ENCODE peak calls at places on chromosomes 12 and 14, in six cellular contexts. E is bronchial epithelial cell, N is transverse colon, M is mesenchymal stem cell, U is Peyer's patch, F is A673. T is an unnamed sample.

GRCh38 chr12:143964-144649 is 69.8 kb downstream of the SLC6A12 start:
- DNase-seq in M (no peak), N (peak; percentile 77), U (peak; percentile 91), F (no peak), E (no peak), T (peak; percentile 5)

GRCh38 chr12:25130741-25131188 is 64.2 kb downstream of the DNAI7 start:
- DNase-seq in F (peak; percentile 68), E (peak; percentile 70), M (peak; percentile 63), U (no peak), N (no peak), T (peak; percentile 62)

GRCh38 chr14:58861546-58861945 is 223.8 kb downstream of the DACT1 start:
- DNase-seq in M (no peak), F (no peak), N (no peak), U (no peak), E (no peak), T (no peak)

GRCh38 chr12:102350070-102350469 is 130.3 kb downstream of the IGF1 start:
- DNase-seq in M (no peak), U (no peak), E (no peak), F (no peak), N (no peak), T (no peak)

GRCh38 chr14:59098377-59098776 is 90.1 kb upstream of the DAAM1 start:
- DNase-seq in F (no peak), U (no peak), M (peak; percentile 77), E (peak; percentile 93), N (no peak), T (peak; percentile 90)

GRCh38 chr12:89947437-89948265 is 239.0 kb upstream of the ATP2B1 start:
- DNase-seq in N (no peak), M (peak; percentile 96), U (no peak), E (peak; percentile 95), F (peak; percentile 81), T (peak; percentile 87)

GRCh38 chr12:109927622-109928021 is 27.5 kb downstream of the TCHP start:
- DNase-seq in N (peak; percentile 47), E (peak; percentile 18), F (peak; percentile 63), U (peak; percentile 73), M (peak; percentile 57), T (peak; percentile 60)

GRCh38 chr14:89845346-89845745 is 109.2 kb downstream of the EFCAB11 start:
- DNase-seq in E (peak; percentile 56), M (peak; percentile 83), N (no peak), F (no peak), U (no peak), T (peak; percentile 54)

GRCh38 chr14:57480044-57480443 is 13.6 kb downstream of the CCDC198 start:
- DNase-seq in M (peak; percentile 43), E (no peak), F (peak; percentile 91), N (no peak), U (no peak), T (peak; percentile 21)

GRCh38 chr12:53223391-53224267 is 8.4 kb downstream of the RARG start:
- DNase-seq in N (no peak), M (peak; percentile 69), U (no peak), F (peak; percentile 50), E (peak; percentile 55), T (peak; percentile 67)

GRCh38 chr14:86404425-86404824 is 874.5 kb downstream of the FLRT2 start:
- DNase-seq in N (no peak), E (no peak), F (no peak), U (no peak), M (no peak), T (no peak)

GRCh38 chr14:102212845-102213244 is 73.1 kb downstream of the WDR20 start:
- DNase-seq in U (no peak), F (no peak), N (no peak), M (no peak), E (no peak), T (no peak)

GRCh38 chr12:47852096-47852571 is 32.4 kb upstream of the HDAC7 start:
- DNase-seq in E (no peak), N (no peak), M (no peak), F (no peak), U (no peak), T (no peak)

GRCh38 chr12:115451785-115452736 is 768.1 kb upstream of the TBX3 start:
- DNase-seq in U (peak; percentile 64), M (peak; percentile 33), E (no peak), N (no peak), F (peak; percentile 4), T (peak; percentile 19)

GRCh38 chr12:124761876-124762275 is 101.8 kb downstream of the SCARB1 start:
- DNase-seq in U (no peak), M (peak; percentile 79), N (no peak), E (no peak), F (no peak), T (no peak)

GRCh38 chr14:75340921-75341320 is 62.3 kb downstream of the FOS start:
- DNase-seq in U (peak; percentile 87), E (no peak), M (peak; percentile 65), N (peak; percentile 76), F (peak; percentile 83), T (no peak)

GRCh38 chr12:88393017-88393767 is 187.1 kb downstream of the KITLG start:
- DNase-seq in E (peak; percentile 62), F (peak; percentile 58), U (no peak), M (peak; percentile 36), N (no peak), T (peak; percentile 62)

GRCh38 chr14:90061849-90062794 is at the start of gene KCNK13:
- DNase-seq in F (peak; percentile 28), U (no peak), M (peak; percentile 4), N (peak; percentile 11), E (no peak), T (peak; percentile 52)

GRCh38 chr14:100192672-100193416 is 33.4 kb upstream of the DEGS2 start:
- DNase-seq in M (peak; percentile 96), F (peak; percentile 99), E (peak; percentile 91), U (peak; percentile 100), N (peak; percentile 100), T (peak; percentile 99)

GRCh38 chr12:120356567-120357030 is 12.4 kb downstream of the MSI1 start:
- DNase-seq in M (peak; percentile 88), E (peak; percentile 82), F (peak; percentile 91), U (peak; percentile 88), N (peak; percentile 81), T (peak; percentile 88)

GRCh38 chr12:39972119-39972518 is 133.8 kb downstream of the SLC2A13 start:
- DNase-seq in F (peak; percentile 42), N (no peak), E (no peak), U (no peak), M (peak; percentile 54), T (peak; percentile 14)

GRCh38 chr12:47302111-47302597 is 222.4 kb upstream of the AMIGO2 start:
- DNase-seq in M (no peak), F (no peak), E (no peak), N (no peak), U (no peak), T (no peak)

GRCh38 chr12:49335955-49336644 is 888 bp downstream of the C1QL4 start:
- DNase-seq in M (no peak), N (no peak), F (no peak), U (no peak), E (no peak), T (no peak)

GRCh38 chr12:13094349-13094748 is 9.1 kb downstream of the GSG1 start:
- DNase-seq in N (no peak), F (no peak), U (no peak), M (peak; percentile 20), E (peak; percentile 74), T (peak; percentile 53)

GRCh38 chr14:95024380-95024779 is 132.9 kb downstream of the DICER1 start:
- DNase-seq in N (no peak), M (no peak), F (no peak), U (no peak), E (no peak), T (no peak)

GRCh38 chr12:10191865-10192264 is 13.0 kb downstream of the TMEM52B start:
- DNase-seq in N (no peak), M (peak; percentile 62), F (peak; percentile 15), E (peak; percentile 75), U (no peak), T (peak; percentile 87)
- H3K4me3 ChIP-seq in N (no peak overlapping the region), M (no peak overlapping the region), F (no peak overlapping the region), E (no peak overlapping the region), U (no peak overlapping the region), T (no peak overlapping the region)

GRCh38 chr14:21825845-21826244 is 152.2 kb upstream of the OR4E1 start:
- DNase-seq in E (no peak), N (no peak), U (no peak), M (no peak), F (no peak), T (no peak)
- H3K4me3 ChIP-seq in E (no peak overlapping the region), N (no peak overlapping the region), U (no peak overlapping the region), M (no peak overlapping the region), F (no peak overlapping the region), T (no peak overlapping the region)

GRCh38 chr12:32489070-32489469 is 89.7 kb downstream of the FGD4 start:
- DNase-seq in F (no peak), U (no peak), E (no peak), M (no peak), N (no peak), T (no peak)

GRCh38 chr12:32483993-32484392 is 84.6 kb downstream of the FGD4 start:
- DNase-seq in E (no peak), M (no peak), N (no peak), U (no peak), F (no peak), T (no peak)

GRCh38 chr12:32483499-32483898 is 84.1 kb downstream of the FGD4 start:
- DNase-seq in U (no peak), E (no peak), F (no peak), M (peak; percentile 24), N (no peak), T (no peak)

GRCh38 chr12:32488132-32488531 is 88.8 kb downstream of the FGD4 start:
- DNase-seq in U (no peak), E (no peak), M (no peak), N (no peak), F (no peak), T (no peak)

DNA sequence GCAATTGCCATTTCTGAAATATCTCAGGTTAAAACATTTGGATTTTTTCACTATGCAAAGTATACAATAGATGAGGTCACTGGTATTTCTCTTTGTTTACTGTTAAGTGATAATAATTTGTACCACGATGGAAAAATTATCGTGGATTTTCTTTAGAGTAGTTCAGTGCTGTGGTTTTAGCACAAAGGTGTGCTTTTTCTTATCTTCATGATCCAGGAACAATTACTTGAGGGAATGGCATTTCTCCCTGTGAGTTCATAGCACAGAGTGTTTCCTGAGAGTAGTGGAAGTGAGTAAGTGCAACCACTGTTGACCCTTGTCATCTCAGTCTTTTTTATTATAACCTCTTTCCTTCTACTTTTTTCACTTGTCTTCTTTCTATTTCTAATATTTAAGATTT is 86.8 kb downstream of the FGD4 start:
- DNase-seq in U (no peak), N (no peak), F (no peak), E (peak; percentile 32), M (no peak), T (peak; percentile 29)
- H3K4me3 ChIP-seq in U (no peak overlapping the region), N (no peak overlapping the region), F (no peak overlapping the region), E (no peak overlapping the region), M (no peak overlapping the region), T (no peak overlapping the region)

GRCh38 chr12:15689751-15690191 is 99.4 kb downstream of the EPS8 start:
- DNase-seq in E (peak; percentile 26), U (no peak), F (no peak), M (no peak), N (no peak), T (peak; percentile 29)

GRCh38 chr12:15688838-15689237 is 100.3 kb downstream of the EPS8 start:
- DNase-seq in F (no peak), N (no peak), M (no peak), E (no peak), U (no peak), T (no peak)

GRCh38 chr12:15690320-15690719 is 98.9 kb downstream of the EPS8 start:
- DNase-seq in F (no peak), E (no peak), N (no peak), M (no peak), U (no peak), T (no peak)

GRCh38 chr12:15687583-15687982 is 101.6 kb downstream of the EPS8 start:
- DNase-seq in F (no peak), U (no peak), N (no peak), E (no peak), M (no peak), T (no peak)

GRCh38 chr12:15688202-15688736 is 100.9 kb downstream of the EPS8 start:
- DNase-seq in E (no peak), M (no peak), U (peak; percentile 73), N (peak; percentile 61), F (no peak), T (no peak)
- H3K4me3 ChIP-seq in E (no peak overlapping the region), M (no peak overlapping the region), U (peak overlapping the region; percentile 36), N (no peak overlapping the region), F (no peak overlapping the region), T (no peak overlapping the region)

T was measured in epithelial cell of esophagus.